ENCODE peak calls at places on chromosomes 13 and 19, in ten cellular contexts. U is CD4-positive, alpha-beta T cell; F is retina; W is small intestine; X is body of pancreas; Y is COR-L47; R is AG08395; B is AG09319; L is activated naive CD4-positive, alpha-beta T cell treated with anti-CD3 and anti-CD28 coated beads for 36 hours; V is caudate nucleus. C is an unnamed sample.

GRCh38 chr13:102097708-102098107 is 304.1 kb downstream of the FGF14 start:
- DNase-seq in U (no peak), F (peak), W (no peak), X (no peak), Y (no peak), R (no peak), B (no peak), L (no peak), V (no peak), C (no peak)

GRCh38 chr13:40026174-40026585 is 370.7 kb downstream of the COG6 start:
- DNase-seq in U (peak), F (no peak), W (no peak), X (no peak), Y (no peak), R (no peak), B (no peak), L (peak), V (no peak), C (no peak)

GRCh38 chr19:38293281-38293680 is 10.8 kb upstream of the C19orf33 start:
- DNase-seq in U (no peak), F (no peak), W (no peak), X (no peak), Y (no peak), R (no peak), B (no peak), L (no peak), V (no peak), C (no peak)

GRCh38 chr19:7866399-7867091 is 7.6 kb downstream of the PRR36 start:
- DNase-seq in U (no peak), F (no peak), W (no peak), X (no peak), Y (no peak), R (no peak), B (no peak), L (no peak), V (no peak), C (no peak)

GRCh38 chr13:33745370-33746324 is 72.3 kb upstream of the RFC3 start:
- DNase-seq in U (no peak), F (no peak), W (no peak), X (peak), Y (peak), R (no peak), B (no peak), L (no peak), V (no peak), C (no peak)

GRCh38 chr13:112067121-112067741 is at the start of gene SOX1:
- DNase-seq in U (no peak), F (peak), W (no peak), X (no peak), Y (peak), R (no peak), B (no peak), L (no peak), V (no peak), C (no peak)

GRCh38 chr19:30649934-30650614 is 277.9 kb downstream of the ZNF536 start:
- DNase-seq in U (no peak), F (peak), W (peak), X (peak), Y (peak), R (peak), B (peak), L (peak), V (peak), C (no peak)

GRCh38 chr19:49340865-49341718 is 5.9 kb downstream of the CD37 start:
- DNase-seq in U (no peak), F (no peak), W (no peak), X (no peak), Y (no peak), R (no peak), B (no peak), L (no peak), V (no peak), C (no peak)

GRCh38 chr19:14127929-14128509 is 8.4 kb downstream of the ASF1B start:
- DNase-seq in U (no peak), F (no peak), W (no peak), X (no peak), Y (no peak), R (no peak), B (no peak), L (no peak), V (no peak), C (no peak)

GRCh38 chr19:9075064-9075964 is 11.5 kb upstream of the OR1M1 start:
- DNase-seq in U (no peak), F (peak), W (peak), X (peak), Y (peak), R (peak), B (peak), L (no peak), V (peak), C (peak)

GRCh38 chr19:50329146-50329925 is at the start of gene KCNC3:
- DNase-seq in U (peak), F (peak), W (peak), X (peak), Y (peak), R (peak), B (peak), L (peak), V (peak), C (peak)

GRCh38 chr19:18731562-18732008 is 48.1 kb downstream of the CRTC1 start:
- DNase-seq in U (no peak), F (no peak), W (peak), X (no peak), Y (no peak), R (no peak), B (no peak), L (no peak), V (no peak), C (no peak)

GRCh38 chr13:26075498-26075897 is 23.7 kb upstream of the SHISA2 start:
- DNase-seq in U (no peak), F (peak), W (no peak), X (no peak), Y (peak), R (no peak), B (no peak), L (no peak), V (no peak), C (no peak)

GRCh38 chr19:3392480-3392879 is 26.1 kb downstream of the NFIC start:
- DNase-seq in U (no peak), F (no peak), W (no peak), X (no peak), Y (no peak), R (no peak), B (no peak), L (no peak), V (no peak), C (no peak)

GRCh38 chr13:102726430-102726829 is 31.6 kb upstream of the METTL21C start:
- DNase-seq in U (no peak), F (no peak), W (peak), X (no peak), Y (no peak), R (no peak), B (no peak), L (no peak), V (no peak), C (no peak)

GRCh38 chr19:8233370-8233769 is 24.2 kb downstream of the CERS4 start:
- DNase-seq in U (no peak), F (no peak), W (no peak), X (no peak), Y (no peak), R (no peak), B (no peak), L (no peak), V (no peak), C (peak)

GRCh38 chr19:1406496-1406817 is 929 bp upstream of the DAZAP1 start:
- DNase-seq in U (no peak), F (no peak), W (peak), X (peak), Y (no peak), R (no peak), B (no peak), L (no peak), V (no peak), C (no peak)

GRCh38 chr19:5321851-5322681 is 18.5 kb downstream of the PTPRS start:
- DNase-seq in U (no peak), F (no peak), W (no peak), X (no peak), Y (no peak), R (no peak), B (no peak), L (peak), V (no peak), C (no peak)

GRCh38 chr19:44988896-44989563 is 12.2 kb upstream of the RELB start:
- DNase-seq in U (peak), F (peak), W (peak), X (peak), Y (peak), R (peak), B (peak), L (peak), V (peak), C (peak)

GRCh38 chr19:17938092-17938845 is 5.5 kb downstream of the CCDC124 start:
- DNase-seq in U (peak), F (peak), W (peak), X (peak), Y (peak), R (peak), B (peak), L (peak), V (peak), C (peak)